ENCODE peak calls at places on chromosomes 11 and 22, in nine cellular contexts. F, H, K, B, R, D, J, S and Y are unnamed samples.

GRCh38 chr22:31607696-31608095 is 54.3 kb downstream of the PISD start:
- DNase-seq in F (no peak), S (no peak), J (no peak), K (no peak), D (no peak), H (no peak), R (no peak), B (no peak), Y (no peak)

GRCh38 chr11:121352301-121352891 is 59.8 kb downstream of the SC5D start:
- DNase-seq in H (no peak), J (no peak), R (no peak), B (no peak), S (no peak), D (no peak), F (no peak), K (no peak), Y (no peak)

GRCh38 chr11:36088234-36088975 is 144.5 kb downstream of the LDLRAD3 start:
- DNase-seq in J (no peak), K (no peak), S (no peak), D (no peak), B (no peak), R (no peak), F (no peak), H (no peak), Y (no peak)

GRCh38 chr22:35656284-35656752 is 8.1 kb downstream of the APOL6 start:
- DNase-seq in R (no peak), H (no peak), F (no peak), S (no peak), K (no peak), J (no peak), B (no peak), D (no peak), Y (no peak)

GRCh38 chr22:23518381-23519187 is 61.5 kb downstream of the IGLL1 start:
- DNase-seq in K (no peak), F (no peak), J (no peak), B (peak; percentile 44), D (no peak), R (no peak), H (no peak), S (no peak), Y (peak; percentile 12)

GRCh38 chr11:1918436-1919315 is 827 bp upstream of the TNNT3 start:
- DNase-seq in J (no peak), R (no peak), B (peak; percentile 63), D (no peak), F (no peak), K (peak; percentile 24), S (no peak), H (no peak), Y (peak; percentile 68)

GRCh38 chr11:126797801-126798200 is 202.8 kb downstream of the KIRREL3 start:
- DNase-seq in F (no peak), J (no peak), S (no peak), B (no peak), D (no peak), R (no peak), H (no peak), K (no peak), Y (no peak)

GRCh38 chr22:32031466-32031865 is 11.6 kb upstream of the SLC5A1 start:
- DNase-seq in H (no peak), F (no peak), K (no peak), B (no peak), D (no peak), J (no peak), S (no peak), R (no peak), Y (no peak)

GRCh38 chr11:60310407-60310998 is 16.6 kb upstream of the MS4A6E start:
- DNase-seq in J (peak; percentile 73), R (no peak), D (no peak), K (peak; percentile 61), B (no peak), H (no peak), S (no peak), F (peak; percentile 11), Y (no peak)

GRCh38 chr11:440065-441042 is 1.5 kb downstream of the ANO9 start:
- DNase-seq in S (no peak), D (no peak), J (no peak), K (no peak), H (no peak), F (no peak), B (no peak), R (no peak), Y (no peak)

GRCh38 chr11:90330632-90331031 is 107.8 kb upstream of the CHORDC1 start:
- DNase-seq in D (no peak), F (no peak), J (no peak), B (no peak), R (no peak), S (no peak), H (no peak), K (no peak), Y (no peak)

GRCh38 chr11:6357222-6357621 is 33.1 kb upstream of the SMPD1 start:
- DNase-seq in K (peak; percentile 65), H (no peak), B (no peak), J (peak; percentile 89), D (peak; percentile 86), S (peak; percentile 2), F (peak; percentile 59), R (peak; percentile 53), Y (peak; percentile 69)

GRCh38 chr11:62865641-62866040 is 15.1 kb upstream of the SLC3A2 start:
- DNase-seq in F (no peak), B (no peak), H (no peak), J (no peak), D (no peak), S (no peak), K (no peak), R (no peak), Y (no peak)

GRCh38 chr22:49747130-49747529 is 80.5 kb downstream of the BRD1 start:
- DNase-seq in H (no peak), S (no peak), F (no peak), R (no peak), D (no peak), J (no peak), K (no peak), B (no peak), Y (no peak)

GRCh38 chr22:50296658-50297490 is 10.6 kb downstream of the PLXNB2 start:
- DNase-seq in H (no peak), J (no peak), F (no peak), B (no peak), S (no peak), R (peak; percentile 50), K (no peak), D (no peak), Y (no peak)

GRCh38 chr11:100861221-100861620 is 174.1 kb downstream of the ARHGAP42 start:
- DNase-seq in B (no peak), J (no peak), S (peak; percentile 68), H (peak; percentile 91), R (no peak), K (no peak), F (no peak), D (no peak), Y (no peak)

GRCh38 chr11:27471588-27472397 is 797 bp downstream of the LGR4 start:
- DNase-seq in J (peak; percentile 69), K (peak; percentile 55), R (peak; percentile 38), B (peak; percentile 70), S (peak; percentile 47), D (no peak), F (peak; percentile 16), H (peak; percentile 49), Y (peak; percentile 55)

GRCh38 chr22:27580311-27580897 is 221.2 kb downstream of the MN1 start:
- DNase-seq in J (no peak), D (no peak), R (no peak), H (no peak), B (no peak), K (no peak), F (no peak), S (peak; percentile 7), Y (no peak)

GRCh38 chr22:33785283-33785991 is 134.8 kb downstream of the LARGE1 start:
- DNase-seq in D (peak; percentile 60), B (no peak), K (no peak), H (no peak), S (no peak), F (no peak), J (no peak), R (no peak), Y (no peak)

GRCh38 chr22:23066200-23067022 is 3.9 kb upstream of the GNAZ start:
- DNase-seq in R (no peak), S (no peak), H (peak; percentile 20), D (no peak), K (peak; percentile 24), J (peak; percentile 62), F (peak; percentile 2), B (peak; percentile 24), Y (no peak)

GRCh38 chr22:46068176-46068907 is 82.0 kb upstream of the PPARA start:
- DNase-seq in H (no peak), B (no peak), K (no peak), J (no peak), D (no peak), F (no peak), R (no peak), S (no peak), Y (no peak)
- H3K4me3 ChIP-seq in H (peak overlapping the region; percentile 68), B (peak overlapping the region; percentile 80), K (peak overlapping the region; percentile 67), J (peak overlapping the region; percentile 85), D (peak overlapping the region; percentile 88), F (peak overlapping the region; percentile 92), R (peak overlapping the region; percentile 89), S (peak overlapping the region; percentile 70), Y (peak overlapping the region; percentile 88)

DNA sequence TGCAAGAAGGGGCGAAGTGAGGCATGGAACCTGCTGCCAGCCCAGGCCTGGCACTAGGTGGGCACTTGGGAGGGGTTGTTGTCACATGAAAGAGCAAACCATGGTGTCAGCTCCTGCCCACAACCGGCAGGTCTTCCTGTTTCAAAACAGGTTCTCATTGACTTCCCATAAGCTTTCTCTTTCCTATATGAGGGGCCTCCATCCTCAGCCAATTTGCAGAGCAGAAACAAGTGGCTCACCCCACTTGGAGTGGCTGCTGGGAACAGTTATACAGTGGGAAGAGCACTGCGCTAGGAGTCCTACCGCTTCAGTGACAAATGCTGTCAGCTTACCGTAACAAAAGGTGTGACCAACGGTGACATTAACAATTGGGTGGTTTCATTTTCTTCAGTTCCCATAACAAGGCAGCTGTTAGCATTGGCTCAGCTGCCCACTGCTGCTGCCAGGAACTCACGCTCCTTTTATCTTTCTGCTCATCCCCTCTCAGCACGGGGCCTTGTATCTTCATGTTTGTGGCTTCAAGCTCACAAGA is 10.2 kb upstream of the SSTR3 start:
- DNase-seq in F (no peak), H (no peak), J (no peak), S (no peak), D (no peak), R (no peak), K (no peak), B (no peak), Y (no peak)
- H3K4me1 ChIP-seq in F (no peaks in the 10 kb centered on the region), H (no peaks in the 10 kb centered on the region), J (no peaks in the 10 kb centered on the region), S (no peaks in the 10 kb centered on the region), D (no peaks in the 10 kb centered on the region), R (no peaks in the 10 kb centered on the region), K (peaks cover 59% of the 10 kb centered on the region), B (no peaks in the 10 kb centered on the region), Y (no peaks in the 10 kb centered on the region)

GRCh38 chr11:10923886-10924285 is 66.0 kb upstream of the ZBED5 start:
- DNase-seq in H (no peak), S (no peak), F (no peak), R (no peak), K (no peak), J (no peak), D (no peak), B (no peak), Y (no peak)
- H3K4me3 ChIP-seq in H (no peak overlapping the region), S (no peak overlapping the region), F (no peak overlapping the region), R (no peak overlapping the region), K (no peak overlapping the region), J (no peak overlapping the region), D (no peak overlapping the region), B (no peak overlapping the region), Y (no peak overlapping the region)

DNA sequence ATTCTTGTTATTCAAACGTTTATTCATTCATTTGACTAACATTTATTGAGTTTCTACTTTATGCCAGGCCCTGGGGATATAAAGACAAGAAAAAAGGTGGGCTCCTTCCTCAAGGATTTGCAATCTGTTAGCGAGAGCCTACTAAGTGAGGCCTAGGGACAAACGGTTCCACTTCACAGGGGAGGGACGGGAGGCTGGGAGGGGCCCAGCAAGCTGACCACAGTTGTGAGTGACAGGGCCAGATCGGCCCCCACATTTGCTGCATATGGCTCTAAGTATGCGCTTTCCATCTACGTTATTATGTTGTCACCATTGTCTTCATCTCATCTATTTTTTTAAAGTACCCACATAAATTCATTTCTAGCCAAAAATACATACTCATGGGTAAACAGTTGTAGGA is 271.1 kb downstream of the BUD13 start:
- DNase-seq in K (no peak), D (no peak), J (peak; percentile 24), B (no peak), R (no peak), S (no peak), F (no peak), H (no peak), Y (no peak)
- H3K4me1 ChIP-seq in K (no peaks in the 10 kb centered on the region), D (no peaks in the 10 kb centered on the region), J (no peaks in the 10 kb centered on the region), B (no peaks in the 10 kb centered on the region), R (no peaks in the 10 kb centered on the region), S (no peaks in the 10 kb centered on the region), F (peaks cover 11% of the 10 kb centered on the region), H (no peaks in the 10 kb centered on the region), Y (no peaks in the 10 kb centered on the region)